ENCODE peak calls at places on chromosomes 7 and 10, in five cellular contexts. X is NCI-H82, Q is GM03348, Y is adrenal gland, O is SK-MEL-5. F is an unnamed sample.

GRCh38 chr10:108454224-108454623 is 1289.7 kb upstream of the SORCS1 start:
- DNase-seq in O (no peak), X (no peak), Y (no peak), Q (no peak), F (no peak)

GRCh38 chr7:115976651-115977050 is 53.9 kb downstream of the TFEC start:
- DNase-seq in O (peak; percentile 10), Y (no peak), X (no peak), Q (no peak), F (no peak)

GRCh38 chr10:93514496-93514895 is 18.1 kb downstream of the CEP55 start:
- DNase-seq in X (peak; percentile 94), Y (no peak), O (no peak), Q (no peak), F (no peak)

GRCh38 chr10:64637939-64638338 is 1116.7 kb downstream of the REEP3 start:
- DNase-seq in Y (no peak), X (no peak), O (no peak), Q (no peak), F (no peak)

GRCh38 chr10:71232089-71232998 is 20.0 kb downstream of the UNC5B start:
- DNase-seq in X (no peak), Y (peak; percentile 85), Q (peak; percentile 48), O (no peak), F (no peak)

GRCh38 chr7:84058311-84059076 is 136.1 kb downstream of the SEMA3A start:
- DNase-seq in O (no peak), Y (no peak), Q (no peak), X (no peak), F (no peak)

GRCh38 chr7:47951374-47951773 is 3.1 kb upstream of the PKD1L1 start:
- DNase-seq in Q (no peak), X (no peak), O (no peak), Y (no peak), F (no peak)

GRCh38 chr10:32983333-32983909 is 25.4 kb upstream of the ITGB1 start:
- DNase-seq in Q (peak; percentile 81), X (no peak), O (peak; percentile 66), Y (no peak), F (no peak)

GRCh38 chr7:96236198-96237039 is 85.5 kb downstream of the SLC25A13 start:
- DNase-seq in Q (peak; percentile 23), O (peak; percentile 66), Y (peak; percentile 86), X (peak; percentile 31), F (peak; percentile 80)

GRCh38 chr10:72164617-72165016 is 51.2 kb upstream of the ANAPC16 start:
- DNase-seq in Q (no peak), O (peak; percentile 36), Y (no peak), X (no peak), F (no peak)

GRCh38 chr10:23343591-23344225 is 889 bp downstream of the C10orf67 start:
- DNase-seq in Q (peak; percentile 44), Y (peak; percentile 34), X (peak; percentile 52), O (no peak), F (peak; percentile 82)

GRCh38 chr10:13890617-13891541 is 304.1 kb downstream of the PRPF18 start:
- DNase-seq in Y (peak; percentile 40), O (no peak), X (peak; percentile 16), Q (peak; percentile 52), F (no peak)

GRCh38 chr7:142499641-142500040 is 241.8 kb upstream of the PRSS58 start:
- DNase-seq in X (no peak), Y (no peak), O (no peak), Q (no peak), F (no peak)